ENCODE peak calls at places on chromosomes 6 and 20, in six cellular contexts. E is fibroblast of pulmonary artery, W is esophagus muscularis mucosa, U is PC-3, A is Panc1, F is foreskin fibroblast. S is an unnamed sample.

GRCh38 chr6:118206221-118206620 is 299.2 kb downstream of the SLC35F1 start:
- DNase-seq in E (no peak), W (no peak), U (no peak), A (no peak), F (no peak), S (no peak)

GRCh38 chr6:24721461-24722215 is 2.7 kb upstream of the C6orf62 start:
- DNase-seq in E (peak; percentile 87), W (no peak), U (no peak), A (no peak), F (no peak), S (no peak)

GRCh38 chr20:24746351-24746685 is 202.8 kb upstream of the CST7 start:
- DNase-seq in E (no peak), W (no peak), U (peak; percentile 87), A (no peak), F (no peak), S (no peak)

GRCh38 chr6:168272379-168273011 is 47.1 kb downstream of the DACT2 start:
- DNase-seq in E (no peak), W (no peak), U (no peak), A (no peak), F (no peak), S (no peak)

GRCh38 chr6:116444092-116444491 is 17.1 kb upstream of the CALHM6 start:
- DNase-seq in E (peak; percentile 72), W (no peak), U (peak; percentile 39), A (peak; percentile 10), F (peak; percentile 65), S (peak; percentile 26)

GRCh38 chr6:48069280-48069679 is 41.7 kb downstream of the PTCHD4 start:
- DNase-seq in E (no peak), W (no peak), U (no peak), A (no peak), F (peak; percentile 61), S (no peak)

GRCh38 chr6:74932214-74932923 is 273.5 kb downstream of the COL12A1 start:
- DNase-seq in E (no peak), W (no peak), U (no peak), A (no peak), F (peak; percentile 37), S (no peak)

GRCh38 chr20:10771435-10772140 is 97.8 kb upstream of the JAG1 start:
- DNase-seq in E (peak; percentile 44), W (peak; percentile 17), U (peak; percentile 68), A (no peak), F (no peak), S (no peak)

GRCh38 chr6:153511896-153512496 is 380.9 kb upstream of the RGS17 start:
- DNase-seq in E (peak; percentile 55), W (no peak), U (peak; percentile 65), A (peak; percentile 22), F (peak; percentile 34), S (peak; percentile 17)

GRCh38 chr6:13295576-13295975 is 32.8 kb downstream of the TBC1D7 start:
- DNase-seq in E (no peak), W (no peak), U (no peak), A (no peak), F (no peak), S (no peak)

GRCh38 chr6:46104209-46104608 is 25.6 kb upstream of the ENPP4 start:
- DNase-seq in E (no peak), W (no peak), U (no peak), A (no peak), F (no peak), S (no peak)

GRCh38 chr6:136587527-136587926 is 37.3 kb upstream of the MAP7 start:
- DNase-seq in E (no peak), W (no peak), U (no peak), A (no peak), F (peak; percentile 66), S (no peak)

GRCh38 chr6:136579800-136580199 is 29.6 kb upstream of the MAP7 start:
- DNase-seq in E (peak; percentile 76), W (no peak), U (no peak), A (no peak), F (no peak), S (no peak)

GRCh38 chr6:136586295-136586694 is 36.1 kb upstream of the MAP7 start:
- DNase-seq in E (peak; percentile 93), W (no peak), U (no peak), A (peak; percentile 41), F (peak; percentile 92), S (no peak)

DNA sequence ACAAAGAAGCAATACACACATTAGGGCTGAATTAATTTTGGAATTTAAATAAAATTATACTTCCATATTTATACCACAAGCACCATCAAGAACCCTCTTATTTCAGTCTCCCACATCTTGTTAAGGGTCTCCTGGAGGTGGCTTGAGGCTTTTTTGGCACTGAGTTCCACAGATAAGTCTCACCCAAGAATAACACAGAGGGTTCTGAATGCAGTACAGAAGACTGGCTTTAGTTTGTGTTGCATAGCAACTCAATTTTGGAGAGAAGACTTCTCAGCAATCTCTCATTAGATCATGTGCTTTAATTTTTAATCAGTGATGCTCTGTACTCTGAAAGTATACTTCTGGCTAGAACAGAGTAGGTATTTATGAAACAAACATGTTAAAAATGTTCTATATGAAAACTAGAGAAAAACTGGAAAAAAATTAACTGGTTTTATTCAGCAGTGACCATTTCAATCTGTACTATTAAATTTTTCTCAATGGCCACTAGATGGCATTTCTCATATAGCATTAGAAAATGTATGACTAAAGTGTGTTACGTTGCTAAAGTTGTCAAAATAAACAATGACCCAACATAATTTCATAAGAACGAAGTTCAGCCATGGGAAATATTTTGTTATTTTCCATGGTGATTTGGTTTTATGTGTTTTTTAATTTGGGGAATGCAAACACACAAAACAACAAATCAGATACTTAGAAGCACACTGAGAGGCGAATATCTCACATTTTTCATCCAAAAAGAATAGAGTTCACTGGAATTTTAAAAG is 32.7 kb upstream of the MAP7 start:
- DNase-seq in E (peak; percentile 95), W (no peak), U (peak; percentile 81), A (no peak), F (peak; percentile 73), S (no peak)
- TF ChIP-seq CTCF in E (peak; percentile 52), W (peak; percentile 56), U (peak; percentile 70), A (peak; percentile 66), F (no peak), S (no peak)

GRCh38 chr6:31476515-31477139 is 21.3 kb upstream of the MICB start:
- DNase-seq in E (no peak), W (peak; percentile 47), U (no peak), A (no peak), F (no peak), S (no peak)
- TF ChIP-seq CTCF in E (no peak), W (no peak), U (peak; percentile 15), A (no peak), F (no peak), S (no peak)

GRCh38 chr20:13486694-13487093 is 152.0 kb downstream of the TASP1 start:
- DNase-seq in E (peak; percentile 29), W (no peak), U (no peak), A (no peak), F (peak; percentile 43), S (no peak)

GRCh38 chr20:13493143-13493542 is 145.6 kb downstream of the TASP1 start:
- DNase-seq in E (no peak), W (no peak), U (no peak), A (no peak), F (no peak), S (no peak)

GRCh38 chr20:13494019-13494418 is 144.7 kb downstream of the TASP1 start:
- DNase-seq in E (peak; percentile 28), W (no peak), U (peak; percentile 42), A (no peak), F (peak; percentile 54), S (no peak)

GRCh38 chr20:13487202-13487601 is 151.5 kb downstream of the TASP1 start:
- DNase-seq in E (no peak), W (no peak), U (no peak), A (no peak), F (no peak), S (no peak)

GRCh38 chr20:13492001-13492480 is 146.7 kb downstream of the TASP1 start:
- DNase-seq in E (peak; percentile 93), W (no peak), U (peak; percentile 28), A (no peak), F (peak; percentile 68), S (peak; percentile 32)
- TF ChIP-seq CTCF in E (peak; percentile 24), W (peak; percentile 43), U (no peak), A (no peak), F (no peak), S (no peak)

GRCh38 chr20:2671977-2672376 is 8.0 kb upstream of the IDH3B start:
- DNase-seq in E (no peak), W (no peak), U (no peak), A (no peak), F (no peak), S (no peak)
- TF ChIP-seq CTCF in E (peak; percentile 16), W (no peak), U (peak; percentile 41), A (no peak), F (no peak), S (peak; percentile 42)

GRCh38 chr6:161008245-161008644 is 16.7 kb downstream of the MAP3K4 start:
- DNase-seq in E (no peak), W (no peak), U (no peak), A (no peak), F (no peak), S (no peak)
- TF ChIP-seq CTCF in E (no peak), W (no peak), U (no peak), A (no peak), F (no peak), S (no peak)

DNA sequence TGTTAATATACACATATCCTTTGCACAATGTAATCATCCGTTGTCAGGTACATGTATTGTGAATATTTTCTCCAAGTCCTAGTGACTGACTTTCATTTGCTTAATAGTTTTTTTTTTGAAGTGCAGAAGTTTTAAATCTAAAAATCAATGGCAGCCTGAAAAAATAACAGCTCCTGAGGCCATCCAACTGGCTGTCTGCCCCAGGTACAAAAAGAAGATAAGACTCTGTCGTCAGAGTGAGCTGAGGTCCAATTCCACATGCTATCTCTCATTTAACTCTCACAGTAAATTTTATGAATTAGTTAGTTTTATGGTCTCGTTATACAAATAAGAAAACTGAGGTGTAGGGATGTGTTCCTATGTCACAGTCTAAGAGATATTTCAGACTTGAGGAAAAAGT is 21.0 kb upstream of the SLPI start:
- DNase-seq in E (no peak), W (no peak), U (no peak), A (no peak), F (no peak), S (no peak)
- TF ChIP-seq CTCF in E (no peak), W (no peak), U (no peak), A (no peak), F (no peak), S (no peak)